ENCODE peak calls at places on chromosomes 2 and 18, in eight cellular contexts. One of them, this sample, is unnamed.

GRCh38 chr2:9255416-9255815 is 48.8 kb downstream of the ASAP2 start:
- DNase-seq in naive thymus-derived CD4-positive, alpha-beta T cell: no peak
- DNase-seq in HFFc6: no peak
- DNase-seq in activated CD4-positive, alpha-beta T cell treated with anti-CD3 and anti-CD28 coated beads, Interleukin-2, amount 50 U/mL, for 1 hour: no peak
- DNase-seq in stimulated activated CD4-positive, alpha-beta T cell treated with anti-CD3 and anti-CD28 coated beads, Interleukin-1b, Interleukin-23, amount 100 ng/mL, for 1 hour: no peak
- DNase-seq in activated CD4-positive, CD25-positive, alpha-beta regulatory T cell treated with anti-CD3 and anti-CD28 coated beads, Interleukin-2, amount 50 U/mL, for 72 hours: no peak
- DNase-seq in HTR-8/SVneo: no peak
- DNase-seq in fibroblast of pulmonary artery: no peak
- DNase-seq in this sample: no peak

GRCh38 chr2:217799553-217800432 is 203.0 kb downstream of the TNS1 start:
- DNase-seq in naive thymus-derived CD4-positive, alpha-beta T cell: no peak
- DNase-seq in HFFc6: no peak
- DNase-seq in activated CD4-positive, alpha-beta T cell treated with anti-CD3 and anti-CD28 coated beads, Interleukin-2, amount 50 U/mL, for 1 hour: no peak
- DNase-seq in stimulated activated CD4-positive, alpha-beta T cell treated with anti-CD3 and anti-CD28 coated beads, Interleukin-1b, Interleukin-23, amount 100 ng/mL, for 1 hour: no peak
- DNase-seq in activated CD4-positive, CD25-positive, alpha-beta regulatory T cell treated with anti-CD3 and anti-CD28 coated beads, Interleukin-2, amount 50 U/mL, for 72 hours: no peak
- DNase-seq in HTR-8/SVneo: no peak
- DNase-seq in fibroblast of pulmonary artery: no peak
- DNase-seq in this sample: no peak

GRCh38 chr18:8608795-8609673 is at the start of gene RAB12:
- DNase-seq in naive thymus-derived CD4-positive, alpha-beta T cell: peak; percentile 84
- DNase-seq in HFFc6: peak; percentile 77
- DNase-seq in activated CD4-positive, alpha-beta T cell treated with anti-CD3 and anti-CD28 coated beads, Interleukin-2, amount 50 U/mL, for 1 hour: peak; percentile 85
- DNase-seq in stimulated activated CD4-positive, alpha-beta T cell treated with anti-CD3 and anti-CD28 coated beads, Interleukin-1b, Interleukin-23, amount 100 ng/mL, for 1 hour: peak; percentile 74
- DNase-seq in activated CD4-positive, CD25-positive, alpha-beta regulatory T cell treated with anti-CD3 and anti-CD28 coated beads, Interleukin-2, amount 50 U/mL, for 72 hours: peak; percentile 88
- DNase-seq in HTR-8/SVneo: peak; percentile 75
- DNase-seq in fibroblast of pulmonary artery: peak; percentile 89
- DNase-seq in this sample: peak; percentile 85

GRCh38 chr2:150705767-150706166 is 218.3 kb upstream of the RND3 start:
- DNase-seq in naive thymus-derived CD4-positive, alpha-beta T cell: no peak
- DNase-seq in HFFc6: no peak
- DNase-seq in activated CD4-positive, alpha-beta T cell treated with anti-CD3 and anti-CD28 coated beads, Interleukin-2, amount 50 U/mL, for 1 hour: no peak
- DNase-seq in stimulated activated CD4-positive, alpha-beta T cell treated with anti-CD3 and anti-CD28 coated beads, Interleukin-1b, Interleukin-23, amount 100 ng/mL, for 1 hour: no peak
- DNase-seq in activated CD4-positive, CD25-positive, alpha-beta regulatory T cell treated with anti-CD3 and anti-CD28 coated beads, Interleukin-2, amount 50 U/mL, for 72 hours: no peak
- DNase-seq in HTR-8/SVneo: no peak
- DNase-seq in fibroblast of pulmonary artery: no peak
- DNase-seq in this sample: no peak

GRCh38 chr2:74238879-74239278 is 40.5 kb downstream of the MTHFD2 start:
- DNase-seq in naive thymus-derived CD4-positive, alpha-beta T cell: no peak
- DNase-seq in HFFc6: peak; percentile 58
- DNase-seq in activated CD4-positive, alpha-beta T cell treated with anti-CD3 and anti-CD28 coated beads, Interleukin-2, amount 50 U/mL, for 1 hour: no peak
- DNase-seq in stimulated activated CD4-positive, alpha-beta T cell treated with anti-CD3 and anti-CD28 coated beads, Interleukin-1b, Interleukin-23, amount 100 ng/mL, for 1 hour: no peak
- DNase-seq in activated CD4-positive, CD25-positive, alpha-beta regulatory T cell treated with anti-CD3 and anti-CD28 coated beads, Interleukin-2, amount 50 U/mL, for 72 hours: no peak
- DNase-seq in HTR-8/SVneo: no peak
- DNase-seq in fibroblast of pulmonary artery: peak; percentile 90
- DNase-seq in this sample: no peak

GRCh38 chr2:69177063-69177771 is 164.2 kb downstream of the ANTXR1 start:
- DNase-seq in naive thymus-derived CD4-positive, alpha-beta T cell: no peak
- DNase-seq in HFFc6: peak; percentile 73
- DNase-seq in activated CD4-positive, alpha-beta T cell treated with anti-CD3 and anti-CD28 coated beads, Interleukin-2, amount 50 U/mL, for 1 hour: no peak
- DNase-seq in stimulated activated CD4-positive, alpha-beta T cell treated with anti-CD3 and anti-CD28 coated beads, Interleukin-1b, Interleukin-23, amount 100 ng/mL, for 1 hour: no peak
- DNase-seq in activated CD4-positive, CD25-positive, alpha-beta regulatory T cell treated with anti-CD3 and anti-CD28 coated beads, Interleukin-2, amount 50 U/mL, for 72 hours: no peak
- DNase-seq in HTR-8/SVneo: peak; percentile 89
- DNase-seq in fibroblast of pulmonary artery: peak; percentile 99
- DNase-seq in this sample: no peak

GRCh38 chr2:105769504-105769903 is 24.8 kb downstream of the NCK2 start:
- DNase-seq in naive thymus-derived CD4-positive, alpha-beta T cell: no peak
- DNase-seq in HFFc6: no peak
- DNase-seq in activated CD4-positive, alpha-beta T cell treated with anti-CD3 and anti-CD28 coated beads, Interleukin-2, amount 50 U/mL, for 1 hour: no peak
- DNase-seq in stimulated activated CD4-positive, alpha-beta T cell treated with anti-CD3 and anti-CD28 coated beads, Interleukin-1b, Interleukin-23, amount 100 ng/mL, for 1 hour: no peak
- DNase-seq in activated CD4-positive, CD25-positive, alpha-beta regulatory T cell treated with anti-CD3 and anti-CD28 coated beads, Interleukin-2, amount 50 U/mL, for 72 hours: no peak
- DNase-seq in HTR-8/SVneo: no peak
- DNase-seq in fibroblast of pulmonary artery: no peak
- DNase-seq in this sample: no peak

GRCh38 chr2:86397989-86398388 is 43.2 kb upstream of the KDM3A start:
- DNase-seq in naive thymus-derived CD4-positive, alpha-beta T cell: no peak
- DNase-seq in HFFc6: no peak
- DNase-seq in activated CD4-positive, alpha-beta T cell treated with anti-CD3 and anti-CD28 coated beads, Interleukin-2, amount 50 U/mL, for 1 hour: no peak
- DNase-seq in stimulated activated CD4-positive, alpha-beta T cell treated with anti-CD3 and anti-CD28 coated beads, Interleukin-1b, Interleukin-23, amount 100 ng/mL, for 1 hour: no peak
- DNase-seq in activated CD4-positive, CD25-positive, alpha-beta regulatory T cell treated with anti-CD3 and anti-CD28 coated beads, Interleukin-2, amount 50 U/mL, for 72 hours: no peak
- DNase-seq in HTR-8/SVneo: no peak
- DNase-seq in fibroblast of pulmonary artery: no peak
- DNase-seq in this sample: no peak

GRCh38 chr18:49812321-49813070 is 837 bp downstream of the ACAA2 start:
- DNase-seq in naive thymus-derived CD4-positive, alpha-beta T cell: no peak
- DNase-seq in HFFc6: no peak
- DNase-seq in activated CD4-positive, alpha-beta T cell treated with anti-CD3 and anti-CD28 coated beads, Interleukin-2, amount 50 U/mL, for 1 hour: no peak
- DNase-seq in stimulated activated CD4-positive, alpha-beta T cell treated with anti-CD3 and anti-CD28 coated beads, Interleukin-1b, Interleukin-23, amount 100 ng/mL, for 1 hour: no peak
- DNase-seq in activated CD4-positive, CD25-positive, alpha-beta regulatory T cell treated with anti-CD3 and anti-CD28 coated beads, Interleukin-2, amount 50 U/mL, for 72 hours: no peak
- DNase-seq in HTR-8/SVneo: no peak
- DNase-seq in fibroblast of pulmonary artery: peak; percentile 17
- DNase-seq in this sample: no peak

GRCh38 chr18:23982154-23983071 is 32.1 kb upstream of the TTC39C start:
- DNase-seq in naive thymus-derived CD4-positive, alpha-beta T cell: no peak
- DNase-seq in HFFc6: peak; percentile 60
- DNase-seq in activated CD4-positive, alpha-beta T cell treated with anti-CD3 and anti-CD28 coated beads, Interleukin-2, amount 50 U/mL, for 1 hour: no peak
- DNase-seq in stimulated activated CD4-positive, alpha-beta T cell treated with anti-CD3 and anti-CD28 coated beads, Interleukin-1b, Interleukin-23, amount 100 ng/mL, for 1 hour: no peak
- DNase-seq in activated CD4-positive, CD25-positive, alpha-beta regulatory T cell treated with anti-CD3 and anti-CD28 coated beads, Interleukin-2, amount 50 U/mL, for 72 hours: no peak
- DNase-seq in HTR-8/SVneo: peak; percentile 10
- DNase-seq in fibroblast of pulmonary artery: peak; percentile 76
- DNase-seq in this sample: no peak

GRCh38 chr2:44233450-44234128 is 41.7 kb upstream of the SLC3A1 start:
- DNase-seq in naive thymus-derived CD4-positive, alpha-beta T cell: no peak
- DNase-seq in HFFc6: peak; percentile 51
- DNase-seq in activated CD4-positive, alpha-beta T cell treated with anti-CD3 and anti-CD28 coated beads, Interleukin-2, amount 50 U/mL, for 1 hour: no peak
- DNase-seq in stimulated activated CD4-positive, alpha-beta T cell treated with anti-CD3 and anti-CD28 coated beads, Interleukin-1b, Interleukin-23, amount 100 ng/mL, for 1 hour: no peak
- DNase-seq in activated CD4-positive, CD25-positive, alpha-beta regulatory T cell treated with anti-CD3 and anti-CD28 coated beads, Interleukin-2, amount 50 U/mL, for 72 hours: no peak
- DNase-seq in HTR-8/SVneo: peak; percentile 87
- DNase-seq in fibroblast of pulmonary artery: peak; percentile 72
- DNase-seq in this sample: no peak

GRCh38 chr2:20427931-20428526 is 18.8 kb upstream of the RHOB start:
- DNase-seq in naive thymus-derived CD4-positive, alpha-beta T cell: no peak
- DNase-seq in HFFc6: no peak
- DNase-seq in activated CD4-positive, alpha-beta T cell treated with anti-CD3 and anti-CD28 coated beads, Interleukin-2, amount 50 U/mL, for 1 hour: no peak
- DNase-seq in stimulated activated CD4-positive, alpha-beta T cell treated with anti-CD3 and anti-CD28 coated beads, Interleukin-1b, Interleukin-23, amount 100 ng/mL, for 1 hour: no peak
- DNase-seq in activated CD4-positive, CD25-positive, alpha-beta regulatory T cell treated with anti-CD3 and anti-CD28 coated beads, Interleukin-2, amount 50 U/mL, for 72 hours: no peak
- DNase-seq in HTR-8/SVneo: no peak
- DNase-seq in fibroblast of pulmonary artery: no peak
- DNase-seq in this sample: no peak

GRCh38 chr2:237623428-237624403 is 3.7 kb upstream of the LRRFIP1 start:
- DNase-seq in naive thymus-derived CD4-positive, alpha-beta T cell: no peak
- DNase-seq in HFFc6: no peak
- DNase-seq in activated CD4-positive, alpha-beta T cell treated with anti-CD3 and anti-CD28 coated beads, Interleukin-2, amount 50 U/mL, for 1 hour: no peak
- DNase-seq in stimulated activated CD4-positive, alpha-beta T cell treated with anti-CD3 and anti-CD28 coated beads, Interleukin-1b, Interleukin-23, amount 100 ng/mL, for 1 hour: no peak
- DNase-seq in activated CD4-positive, CD25-positive, alpha-beta regulatory T cell treated with anti-CD3 and anti-CD28 coated beads, Interleukin-2, amount 50 U/mL, for 72 hours: no peak
- DNase-seq in HTR-8/SVneo: no peak
- DNase-seq in fibroblast of pulmonary artery: no peak
- DNase-seq in this sample: no peak

GRCh38 chr2:218031771-218032257 is 29.0 kb upstream of the TNS1 start:
- DNase-seq in naive thymus-derived CD4-positive, alpha-beta T cell: no peak
- DNase-seq in HFFc6: no peak
- DNase-seq in activated CD4-positive, alpha-beta T cell treated with anti-CD3 and anti-CD28 coated beads, Interleukin-2, amount 50 U/mL, for 1 hour: no peak
- DNase-seq in stimulated activated CD4-positive, alpha-beta T cell treated with anti-CD3 and anti-CD28 coated beads, Interleukin-1b, Interleukin-23, amount 100 ng/mL, for 1 hour: no peak
- DNase-seq in activated CD4-positive, CD25-positive, alpha-beta regulatory T cell treated with anti-CD3 and anti-CD28 coated beads, Interleukin-2, amount 50 U/mL, for 72 hours: no peak
- DNase-seq in HTR-8/SVneo: no peak
- DNase-seq in fibroblast of pulmonary artery: no peak
- DNase-seq in this sample: no peak

GRCh38 chr2:196967126-196967525 is 40.6 kb upstream of the PGAP1 start:
- DNase-seq in naive thymus-derived CD4-positive, alpha-beta T cell: no peak
- DNase-seq in HFFc6: no peak
- DNase-seq in activated CD4-positive, alpha-beta T cell treated with anti-CD3 and anti-CD28 coated beads, Interleukin-2, amount 50 U/mL, for 1 hour: no peak
- DNase-seq in stimulated activated CD4-positive, alpha-beta T cell treated with anti-CD3 and anti-CD28 coated beads, Interleukin-1b, Interleukin-23, amount 100 ng/mL, for 1 hour: no peak
- DNase-seq in activated CD4-positive, CD25-positive, alpha-beta regulatory T cell treated with anti-CD3 and anti-CD28 coated beads, Interleukin-2, amount 50 U/mL, for 72 hours: no peak
- DNase-seq in HTR-8/SVneo: no peak
- DNase-seq in fibroblast of pulmonary artery: peak; percentile 81
- DNase-seq in this sample: no peak

GRCh38 chr2:102037681-102038080 is 45.9 kb downstream of the IL1R2 start:
- DNase-seq in naive thymus-derived CD4-positive, alpha-beta T cell: no peak
- DNase-seq in HFFc6: peak; percentile 49
- DNase-seq in activated CD4-positive, alpha-beta T cell treated with anti-CD3 and anti-CD28 coated beads, Interleukin-2, amount 50 U/mL, for 1 hour: no peak
- DNase-seq in stimulated activated CD4-positive, alpha-beta T cell treated with anti-CD3 and anti-CD28 coated beads, Interleukin-1b, Interleukin-23, amount 100 ng/mL, for 1 hour: no peak
- DNase-seq in activated CD4-positive, CD25-positive, alpha-beta regulatory T cell treated with anti-CD3 and anti-CD28 coated beads, Interleukin-2, amount 50 U/mL, for 72 hours: no peak
- DNase-seq in HTR-8/SVneo: no peak
- DNase-seq in fibroblast of pulmonary artery: peak; percentile 85
- DNase-seq in this sample: no peak

GRCh38 chr18:12554796-12555388 is 103.0 kb downstream of the SPIRE1 start:
- DNase-seq in naive thymus-derived CD4-positive, alpha-beta T cell: no peak
- DNase-seq in HFFc6: no peak
- DNase-seq in activated CD4-positive, alpha-beta T cell treated with anti-CD3 and anti-CD28 coated beads, Interleukin-2, amount 50 U/mL, for 1 hour: no peak
- DNase-seq in stimulated activated CD4-positive, alpha-beta T cell treated with anti-CD3 and anti-CD28 coated beads, Interleukin-1b, Interleukin-23, amount 100 ng/mL, for 1 hour: no peak
- DNase-seq in activated CD4-positive, CD25-positive, alpha-beta regulatory T cell treated with anti-CD3 and anti-CD28 coated beads, Interleukin-2, amount 50 U/mL, for 72 hours: no peak
- DNase-seq in HTR-8/SVneo: no peak
- DNase-seq in fibroblast of pulmonary artery: no peak
- DNase-seq in this sample: no peak

GRCh38 chr2:215619022-215619958 is 183.4 kb upstream of the FN1 start:
- DNase-seq in naive thymus-derived CD4-positive, alpha-beta T cell: no peak
- DNase-seq in HFFc6: no peak
- DNase-seq in activated CD4-positive, alpha-beta T cell treated with anti-CD3 and anti-CD28 coated beads, Interleukin-2, amount 50 U/mL, for 1 hour: no peak
- DNase-seq in stimulated activated CD4-positive, alpha-beta T cell treated with anti-CD3 and anti-CD28 coated beads, Interleukin-1b, Interleukin-23, amount 100 ng/mL, for 1 hour: no peak
- DNase-seq in activated CD4-positive, CD25-positive, alpha-beta regulatory T cell treated with anti-CD3 and anti-CD28 coated beads, Interleukin-2, amount 50 U/mL, for 72 hours: no peak
- DNase-seq in HTR-8/SVneo: peak; percentile 63
- DNase-seq in fibroblast of pulmonary artery: peak; percentile 88
- DNase-seq in this sample: no peak

GRCh38 chr2:216830346-216830745 is 29.5 kb downstream of the TNP1 start:
- DNase-seq in naive thymus-derived CD4-positive, alpha-beta T cell: no peak
- DNase-seq in HFFc6: no peak
- DNase-seq in activated CD4-positive, alpha-beta T cell treated with anti-CD3 and anti-CD28 coated beads, Interleukin-2, amount 50 U/mL, for 1 hour: no peak
- DNase-seq in stimulated activated CD4-positive, alpha-beta T cell treated with anti-CD3 and anti-CD28 coated beads, Interleukin-1b, Interleukin-23, amount 100 ng/mL, for 1 hour: no peak
- DNase-seq in activated CD4-positive, CD25-positive, alpha-beta regulatory T cell treated with anti-CD3 and anti-CD28 coated beads, Interleukin-2, amount 50 U/mL, for 72 hours: no peak
- DNase-seq in HTR-8/SVneo: no peak
- DNase-seq in fibroblast of pulmonary artery: no peak
- DNase-seq in this sample: no peak

GRCh38 chr2:201883559-201883958 is 77.2 kb downstream of the CDK15 start:
- DNase-seq in naive thymus-derived CD4-positive, alpha-beta T cell: no peak
- DNase-seq in HFFc6: no peak
- DNase-seq in activated CD4-positive, alpha-beta T cell treated with anti-CD3 and anti-CD28 coated beads, Interleukin-2, amount 50 U/mL, for 1 hour: no peak
- DNase-seq in stimulated activated CD4-positive, alpha-beta T cell treated with anti-CD3 and anti-CD28 coated beads, Interleukin-1b, Interleukin-23, amount 100 ng/mL, for 1 hour: no peak
- DNase-seq in activated CD4-positive, CD25-positive, alpha-beta regulatory T cell treated with anti-CD3 and anti-CD28 coated beads, Interleukin-2, amount 50 U/mL, for 72 hours: no peak
- DNase-seq in HTR-8/SVneo: no peak
- DNase-seq in fibroblast of pulmonary artery: no peak
- DNase-seq in this sample: no peak

GRCh38 chr18:79702906-79703305 is 23.3 kb downstream of the CTDP1 start:
- DNase-seq in naive thymus-derived CD4-positive, alpha-beta T cell: no peak
- DNase-seq in HFFc6: no peak
- DNase-seq in activated CD4-positive, alpha-beta T cell treated with anti-CD3 and anti-CD28 coated beads, Interleukin-2, amount 50 U/mL, for 1 hour: no peak
- DNase-seq in stimulated activated CD4-positive, alpha-beta T cell treated with anti-CD3 and anti-CD28 coated beads, Interleukin-1b, Interleukin-23, amount 100 ng/mL, for 1 hour: no peak
- DNase-seq in activated CD4-positive, CD25-positive, alpha-beta regulatory T cell treated with anti-CD3 and anti-CD28 coated beads, Interleukin-2, amount 50 U/mL, for 72 hours: no peak
- DNase-seq in HTR-8/SVneo: no peak
- DNase-seq in fibroblast of pulmonary artery: no peak
- DNase-seq in this sample: no peak

GRCh38 chr18:23629444-23629946 is 33.2 kb downstream of the ANKRD29 start:
- DNase-seq in naive thymus-derived CD4-positive, alpha-beta T cell: no peak
- DNase-seq in HFFc6: no peak
- DNase-seq in activated CD4-positive, alpha-beta T cell treated with anti-CD3 and anti-CD28 coated beads, Interleukin-2, amount 50 U/mL, for 1 hour: no peak
- DNase-seq in stimulated activated CD4-positive, alpha-beta T cell treated with anti-CD3 and anti-CD28 coated beads, Interleukin-1b, Interleukin-23, amount 100 ng/mL, for 1 hour: no peak
- DNase-seq in activated CD4-positive, CD25-positive, alpha-beta regulatory T cell treated with anti-CD3 and anti-CD28 coated beads, Interleukin-2, amount 50 U/mL, for 72 hours: no peak
- DNase-seq in HTR-8/SVneo: no peak
- DNase-seq in fibroblast of pulmonary artery: no peak
- DNase-seq in this sample: no peak

GRCh38 chr2:182229288-182229687 is 197.5 kb downstream of the PDE1A start:
- DNase-seq in naive thymus-derived CD4-positive, alpha-beta T cell: no peak
- DNase-seq in HFFc6: peak; percentile 52
- DNase-seq in activated CD4-positive, alpha-beta T cell treated with anti-CD3 and anti-CD28 coated beads, Interleukin-2, amount 50 U/mL, for 1 hour: no peak
- DNase-seq in stimulated activated CD4-positive, alpha-beta T cell treated with anti-CD3 and anti-CD28 coated beads, Interleukin-1b, Interleukin-23, amount 100 ng/mL, for 1 hour: no peak
- DNase-seq in activated CD4-positive, CD25-positive, alpha-beta regulatory T cell treated with anti-CD3 and anti-CD28 coated beads, Interleukin-2, amount 50 U/mL, for 72 hours: no peak
- DNase-seq in HTR-8/SVneo: no peak
- DNase-seq in fibroblast of pulmonary artery: peak; percentile 22
- DNase-seq in this sample: no peak

GRCh38 chr2:73284296-73285161 is at the start of gene FBXO41:
- DNase-seq in naive thymus-derived CD4-positive, alpha-beta T cell: peak; percentile 62
- DNase-seq in HFFc6: no peak
- DNase-seq in activated CD4-positive, alpha-beta T cell treated with anti-CD3 and anti-CD28 coated beads, Interleukin-2, amount 50 U/mL, for 1 hour: peak; percentile 50
- DNase-seq in stimulated activated CD4-positive, alpha-beta T cell treated with anti-CD3 and anti-CD28 coated beads, Interleukin-1b, Interleukin-23, amount 100 ng/mL, for 1 hour: peak; percentile 56
- DNase-seq in activated CD4-positive, CD25-positive, alpha-beta regulatory T cell treated with anti-CD3 and anti-CD28 coated beads, Interleukin-2, amount 50 U/mL, for 72 hours: peak; percentile 70
- DNase-seq in HTR-8/SVneo: peak; percentile 78
- DNase-seq in fibroblast of pulmonary artery: no peak
- DNase-seq in this sample: peak; percentile 50

GRCh38 chr2:235740821-235741220 is 247.0 kb downstream of the AGAP1 start:
- DNase-seq in naive thymus-derived CD4-positive, alpha-beta T cell: no peak
- DNase-seq in HFFc6: no peak
- DNase-seq in activated CD4-positive, alpha-beta T cell treated with anti-CD3 and anti-CD28 coated beads, Interleukin-2, amount 50 U/mL, for 1 hour: no peak
- DNase-seq in stimulated activated CD4-positive, alpha-beta T cell treated with anti-CD3 and anti-CD28 coated beads, Interleukin-1b, Interleukin-23, amount 100 ng/mL, for 1 hour: no peak
- DNase-seq in activated CD4-positive, CD25-positive, alpha-beta regulatory T cell treated with anti-CD3 and anti-CD28 coated beads, Interleukin-2, amount 50 U/mL, for 72 hours: no peak
- DNase-seq in HTR-8/SVneo: peak; percentile 37
- DNase-seq in fibroblast of pulmonary artery: no peak
- DNase-seq in this sample: no peak

GRCh38 chr2:112679484-112679883 is 33.7 kb downstream of the SLC20A1 start:
- DNase-seq in naive thymus-derived CD4-positive, alpha-beta T cell: no peak
- DNase-seq in HFFc6: peak; percentile 23
- DNase-seq in activated CD4-positive, alpha-beta T cell treated with anti-CD3 and anti-CD28 coated beads, Interleukin-2, amount 50 U/mL, for 1 hour: no peak
- DNase-seq in stimulated activated CD4-positive, alpha-beta T cell treated with anti-CD3 and anti-CD28 coated beads, Interleukin-1b, Interleukin-23, amount 100 ng/mL, for 1 hour: no peak
- DNase-seq in activated CD4-positive, CD25-positive, alpha-beta regulatory T cell treated with anti-CD3 and anti-CD28 coated beads, Interleukin-2, amount 50 U/mL, for 72 hours: no peak
- DNase-seq in HTR-8/SVneo: no peak
- DNase-seq in fibroblast of pulmonary artery: no peak
- DNase-seq in this sample: no peak

This sample was measured in CD4-positive, alpha-beta memory T cell.